ENCODE peak calls at places on chromosomes 1 and 21, in eight cellular contexts. H is suprapubic skin, Z is sigmoid colon, D is prostate gland, G is Panc1, X is GM23338, E is SK-N-SH, M is spleen. L is an unnamed sample.

GRCh38 chr1:209387969-209388329 is 195.6 kb upstream of the CAMK1G start:
- DNase-seq in H (no peak), Z (no peak), D (no peak), G (no peak), X (no peak), E (no peak), M (no peak), L (no peak)

GRCh38 chr21:45289655-45290515 is 2.2 kb upstream of the POFUT2 start:
- DNase-seq in H (no peak), Z (no peak), D (no peak), G (no peak), X (peak; percentile 47), E (peak; percentile 40), M (no peak), L (peak; percentile 18)

GRCh38 chr1:180566048-180566447 is 7.3 kb downstream of the OVAAL start:
- DNase-seq in H (no peak), Z (no peak), D (no peak), G (no peak), X (no peak), E (no peak), M (no peak), L (no peak)

GRCh38 chr1:54842963-54843362 is 41.8 kb upstream of the TTC22 start:
- DNase-seq in H (peak; percentile 74), Z (no peak), D (no peak), G (no peak), X (no peak), E (no peak), M (no peak), L (peak; percentile 23)

GRCh38 chr1:202173993-202174392 is 13.6 kb upstream of the PTPN7 start:
- DNase-seq in H (no peak), Z (no peak), D (no peak), G (no peak), X (no peak), E (no peak), M (no peak), L (no peak)

GRCh38 chr1:207088731-207089626 is at the start of gene C4BPB:
- DNase-seq in H (no peak), Z (no peak), D (no peak), G (no peak), X (no peak), E (no peak), M (no peak), L (peak; percentile 71)

GRCh38 chr1:111738436-111739221 is 566 bp downstream of the INKA2 start:
- DNase-seq in H (no peak), Z (peak; percentile 90), D (peak; percentile 74), G (no peak), X (peak; percentile 74), E (peak; percentile 83), M (peak; percentile 91), L (peak; percentile 69)

GRCh38 chr1:5980314-5981008 is 11.8 kb downstream of the NPHP4 start:
- DNase-seq in H (no peak), Z (peak; percentile 80), D (no peak), G (no peak), X (peak; percentile 96), E (peak; percentile 84), M (peak; percentile 67), L (no peak)

GRCh38 chr1:162696286-162696862 is 64.1 kb downstream of the DDR2 start:
- DNase-seq in H (peak; percentile 84), Z (peak; percentile 95), D (peak; percentile 89), G (no peak), X (peak; percentile 92), E (peak; percentile 57), M (no peak), L (peak; percentile 60)

GRCh38 chr1:211829343-211830054 is 1.1 kb downstream of the LPGAT1 start:
- DNase-seq in H (no peak), Z (peak; percentile 62), D (peak; percentile 26), G (no peak), X (peak; percentile 81), E (peak; percentile 78), M (peak; percentile 74), L (no peak)

GRCh38 chr1:237448042-237448441 is 406.1 kb downstream of the RYR2 start:
- DNase-seq in H (no peak), Z (no peak), D (no peak), G (no peak), X (no peak), E (no peak), M (no peak), L (no peak)

GRCh38 chr1:41498809-41499208 is 14.3 kb upstream of the EDN2 start:
- DNase-seq in H (no peak), Z (no peak), D (peak; percentile 91), G (no peak), X (peak; percentile 30), E (no peak), M (no peak), L (peak; percentile 85)

GRCh38 chr1:37676281-37677243 is 15.8 kb upstream of the CDCA8 start:
- DNase-seq in H (no peak), Z (peak; percentile 83), D (peak; percentile 17), G (no peak), X (no peak), E (no peak), M (no peak), L (no peak)

GRCh38 chr1:162391790-162392563 is 10.4 kb downstream of the C1orf226 start:
- DNase-seq in H (no peak), Z (no peak), D (peak; percentile 31), G (peak; percentile 22), X (peak; percentile 67), E (peak; percentile 54), M (no peak), L (no peak)

GRCh38 chr21:45357436-45358260 is 47.3 kb upstream of the COL18A1 start:
- DNase-seq in H (peak; percentile 83), Z (peak; percentile 91), D (no peak), G (no peak), X (peak; percentile 59), E (no peak), M (no peak), L (peak; percentile 60)

GRCh38 chr21:45640888-45641479 is 2.5 kb upstream of the PCBP3 start:
- DNase-seq in H (no peak), Z (no peak), D (no peak), G (no peak), X (peak; percentile 77), E (no peak), M (peak; percentile 90), L (no peak)

GRCh38 chr1:43776043-43776761 is 68.9 kb downstream of the ST3GAL3 start:
- DNase-seq in H (no peak), Z (no peak), D (no peak), G (no peak), X (no peak), E (no peak), M (no peak), L (no peak)

GRCh38 chr1:219990782-219991510 is 55.4 kb downstream of the EPRS1 start:
- DNase-seq in H (no peak), Z (no peak), D (no peak), G (peak; percentile 5), X (peak; percentile 61), E (peak; percentile 27), M (no peak), L (no peak)

GRCh38 chr1:244322791-244323521 is 128.8 kb downstream of the ADSS2 start:
- DNase-seq in H (no peak), Z (no peak), D (peak; percentile 81), G (peak; percentile 92), X (peak; percentile 49), E (no peak), M (no peak), L (peak; percentile 49)

GRCh38 chr1:93025572-93025971 is 53.5 kb upstream of the MTF2 start:
- DNase-seq in H (no peak), Z (no peak), D (no peak), G (no peak), X (no peak), E (no peak), M (no peak), L (no peak)

GRCh38 chr1:207181838-207182237 is 77.8 kb downstream of the C4BPA start:
- DNase-seq in H (no peak), Z (no peak), D (no peak), G (no peak), X (peak; percentile 12), E (no peak), M (no peak), L (no peak)

GRCh38 chr1:199597152-199597551 is 430.4 kb upstream of the NR5A2 start:
- DNase-seq in H (no peak), Z (no peak), D (no peak), G (no peak), X (no peak), E (no peak), M (no peak), L (no peak)

GRCh38 chr1:8643542-8644536 is 173.6 kb downstream of the RERE start:
- DNase-seq in H (no peak), Z (no peak), D (peak; percentile 39), G (no peak), X (no peak), E (no peak), M (no peak), L (no peak)

DNA sequence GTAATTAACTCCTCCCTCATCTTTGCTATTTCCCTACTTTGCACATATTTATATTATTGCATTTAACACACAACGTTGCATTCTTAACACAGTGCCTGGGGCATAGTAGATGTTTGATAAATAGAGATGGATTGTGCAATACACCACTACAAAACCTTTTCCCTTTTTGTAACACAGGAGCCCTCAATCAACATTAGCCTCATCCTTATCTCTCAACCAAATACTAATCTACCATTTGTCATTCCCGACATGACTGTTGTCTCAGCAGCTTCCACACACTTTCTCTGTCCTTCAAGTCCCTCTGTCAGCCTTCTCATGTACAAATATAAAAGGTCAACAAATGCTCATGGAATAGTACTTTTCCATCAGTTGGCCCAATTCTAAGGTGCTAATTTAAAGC is 78.9 kb upstream of the KCNK2 start:
- DNase-seq in H (no peak), Z (no peak), D (no peak), G (no peak), X (no peak), E (no peak), M (no peak), L (no peak)
- TF ChIP-seq POLR2AphosphoS5 in H (no peak), Z (no peak), D (no peak), G (no peak), X (no peak), E (no peak), M (no peak), L (no peak)

GRCh38 chr1:40399984-40400704 is 26.6 kb downstream of the SMAP2 start:
- DNase-seq in H (no peak), Z (no peak), D (no peak), G (no peak), X (no peak), E (no peak), M (no peak), L (no peak)
- H3K4me3 ChIP-seq in H (no peak overlapping the region), Z (no peak overlapping the region), D (no peak overlapping the region), G (no peak overlapping the region), X (no peak overlapping the region), E (no peak overlapping the region), M (no peak overlapping the region), L (no peak overlapping the region)

DNA sequence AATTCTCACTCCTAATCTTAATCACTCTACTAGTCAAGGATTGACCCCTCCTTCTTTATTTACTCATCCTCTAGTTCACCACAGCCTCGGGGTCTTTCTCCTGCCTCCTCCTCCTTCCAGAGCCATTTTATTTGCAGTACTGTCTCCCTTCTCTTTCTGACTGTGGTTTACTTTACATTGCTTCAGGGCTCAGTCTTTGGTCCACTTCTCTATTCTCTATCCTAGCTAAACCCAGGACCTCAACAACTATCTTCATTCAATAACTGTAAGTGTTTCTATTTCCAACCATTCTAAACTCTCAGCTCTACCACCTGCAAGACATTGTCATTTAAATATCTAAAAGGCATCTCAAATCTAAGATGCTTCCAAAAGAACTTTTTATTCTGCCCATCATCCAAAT is 493.8 kb downstream of the TTLL7 start:
- DNase-seq in H (no peak), Z (no peak), D (no peak), G (no peak), X (no peak), E (no peak), M (no peak), L (no peak)
- H3K4me1 ChIP-seq in H (peaks cover 23% of the 10 kb centered on the region), Z (peaks cover 19% of the 10 kb centered on the region), D (peaks cover 2% of the 10 kb centered on the region), G (no peaks in the 10 kb centered on the region), X (peaks cover 5% of the 10 kb centered on the region), E (no peaks in the 10 kb centered on the region), M (no peaks in the 10 kb centered on the region), L (peaks cover 34% of the 10 kb centered on the region)

GRCh38 chr1:52702886-52703787 is 5.0 kb upstream of the COA7 start:
- DNase-seq in H (peak; percentile 95), Z (peak; percentile 97), D (peak; percentile 86), G (peak; percentile 89), X (peak; percentile 98), E (peak; percentile 88), M (peak; percentile 97), L (peak; percentile 90)
- TF ChIP-seq POLR2AphosphoS5 in H (no peak), Z (peak; percentile 75), D (peak; percentile 49), G (no peak), X (peak; percentile 81), E (peak; percentile 34), M (peak; percentile 82), L (peak; percentile 58)

L was measured in stomach.